ENCODE peak calls at places on chromosome 19, in nine cellular contexts. V, K, Q, C, T, H, S, M and W are unnamed samples.

GRCh38 chr19:44684892-44685847 is 13.8 kb upstream of the CEACAM16 start:
- DNase-seq in V (no peak), K (no peak), C (peak; percentile 84), Q (no peak), H (no peak), T (no peak), S (no peak), M (peak; percentile 94), W (no peak)

GRCh38 chr19:6414033-6414643 is 10.5 kb downstream of the KHSRP start:
- DNase-seq in S (no peak), M (no peak), H (no peak), C (no peak), Q (no peak), T (no peak), K (no peak), V (no peak), W (no peak)

GRCh38 chr19:50368649-50369570 is 3.5 kb upstream of the NAPSA start:
- DNase-seq in M (peak; percentile 92), K (peak; percentile 77), H (peak; percentile 90), Q (peak; percentile 86), T (peak; percentile 78), V (peak; percentile 86), S (peak; percentile 92), C (peak; percentile 79), W (peak; percentile 75)

GRCh38 chr19:47124937-47125668 is 5.5 kb upstream of the SAE1 start:
- DNase-seq in K (no peak), Q (no peak), H (no peak), T (no peak), S (no peak), M (peak; percentile 86), V (no peak), C (peak; percentile 73), W (no peak)

GRCh38 chr19:48629599-48630288 is 7.4 kb downstream of the DBP start:
- DNase-seq in S (peak; percentile 77), T (no peak), M (peak; percentile 78), C (no peak), Q (no peak), V (no peak), H (peak; percentile 94), K (no peak), W (no peak)

GRCh38 chr19:45403781-45404556 is 900 bp downstream of the PPP1R13L start:
- DNase-seq in H (peak; percentile 77), Q (peak; percentile 72), M (peak; percentile 39), V (no peak), T (no peak), K (no peak), S (no peak), C (peak; percentile 67), W (peak; percentile 62)

GRCh38 chr19:35040826-35041547 is 534 bp upstream of the HPN start:
- DNase-seq in Q (peak; percentile 86), V (peak; percentile 83), T (no peak), M (peak; percentile 48), H (peak; percentile 74), S (peak; percentile 89), C (no peak), K (peak; percentile 89), W (peak; percentile 27)

GRCh38 chr19:41226053-41226873 is 7.2 kb downstream of the AXL start:
- DNase-seq in M (peak; percentile 92), K (peak; percentile 47), C (peak; percentile 30), V (peak; percentile 43), H (peak; percentile 84), T (no peak), Q (peak; percentile 31), S (peak; percentile 92), W (peak; percentile 26)

GRCh38 chr19:54850930-54851329 is 687 bp downstream of the KIR3DL2 start:
- DNase-seq in V (no peak), K (no peak), Q (no peak), M (no peak), T (no peak), S (no peak), H (no peak), C (no peak), W (no peak)

GRCh38 chr19:57563547-57563946 is 3.9 kb upstream of the ZNF550 start:
- DNase-seq in V (no peak), T (no peak), M (no peak), Q (no peak), S (no peak), K (no peak), H (no peak), C (no peak), W (no peak)

GRCh38 chr19:39587496-39587895 is 14.8 kb upstream of the LGALS13 start:
- DNase-seq in K (no peak), C (peak; percentile 35), S (no peak), H (no peak), T (no peak), M (no peak), V (no peak), Q (no peak), W (no peak)
- TF ChIP-seq CTCF in K (no peak), C (no peak), S (no peak), H (no peak), T (no peak), M (no peak), V (no peak), Q (no peak), W (no peak)

GRCh38 chr19:42370667-42371066 is 19.4 kb downstream of the CNFN start:
- DNase-seq in T (no peak), M (no peak), C (no peak), H (no peak), V (no peak), S (no peak), K (no peak), Q (no peak), W (no peak)

GRCh38 chr19:42369433-42370067 is 20.5 kb downstream of the CNFN start:
- DNase-seq in H (no peak), T (no peak), Q (no peak), S (no peak), K (no peak), V (no peak), M (no peak), C (no peak), W (no peak)

GRCh38 chr19:42368360-42368759 is 21.7 kb downstream of the CNFN start:
- DNase-seq in H (no peak), S (no peak), K (no peak), C (no peak), Q (no peak), V (no peak), T (no peak), M (no peak), W (no peak)

GRCh38 chr19:42368765-42369164 is 21.3 kb downstream of the CNFN start:
- DNase-seq in Q (no peak), S (no peak), C (no peak), H (no peak), M (no peak), T (no peak), K (no peak), V (no peak), W (no peak)

DNA sequence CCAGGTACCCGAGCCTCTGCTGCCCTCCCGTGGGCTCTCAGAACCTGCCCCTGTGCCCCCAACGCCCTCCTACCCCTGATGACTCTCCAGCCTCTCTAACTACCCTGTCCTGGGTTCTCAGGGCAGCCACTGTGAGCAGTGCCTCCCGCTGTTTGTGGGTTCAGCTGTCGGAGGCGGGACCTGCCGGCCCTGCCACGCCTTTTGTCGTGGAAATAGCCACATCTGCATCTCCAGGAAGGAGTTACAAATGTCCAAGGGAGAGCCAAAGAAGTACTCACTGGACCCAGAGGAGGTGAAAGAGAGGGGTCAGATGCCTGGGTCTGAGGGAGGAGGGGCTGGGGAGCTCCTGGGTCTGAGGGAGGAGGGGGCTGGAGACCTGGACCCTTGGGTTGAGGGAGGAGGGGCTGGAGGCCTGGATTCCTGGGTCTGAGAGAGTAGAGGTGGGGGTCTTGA is 20.0 kb downstream of the CNFN start:
- DNase-seq in Q (no peak), C (no peak), T (no peak), K (no peak), M (no peak), S (no peak), H (no peak), V (no peak), W (no peak)
- TF ChIP-seq CTCF in Q (no peak), C (no peak), T (no peak), K (no peak), M (no peak), S (no peak), H (no peak), V (no peak), W (no peak)

GRCh38 chr19:9883764-9884163 is 48.6 kb downstream of the PIN1 start:
- DNase-seq in M (no peak), S (no peak), H (no peak), C (no peak), Q (no peak), T (no peak), V (no peak), K (no peak), W (no peak)

GRCh38 chr19:9881720-9882119 is 46.6 kb downstream of the PIN1 start:
- DNase-seq in S (no peak), K (no peak), Q (no peak), M (no peak), V (no peak), C (peak; percentile 81), H (no peak), T (no peak), W (no peak)

GRCh38 chr19:9883231-9883758 is 48.2 kb downstream of the PIN1 start:
- DNase-seq in H (no peak), C (peak; percentile 46), M (no peak), K (no peak), V (no peak), T (no peak), Q (no peak), S (no peak), W (no peak)

GRCh38 chr19:9885077-9885552 is 50.0 kb downstream of the PIN1 start:
- DNase-seq in K (no peak), M (peak; percentile 53), V (peak; percentile 53), T (no peak), H (no peak), Q (no peak), C (no peak), S (no peak), W (no peak)
- TF ChIP-seq CTCF in K (no peak), M (peak; percentile 58), V (peak; percentile 60), T (no peak), H (no peak), Q (no peak), C (no peak), S (no peak), W (no peak)

GRCh38 chr19:7820588-7820987 is 9.4 kb upstream of the EVI5L start:
- DNase-seq in T (no peak), S (no peak), K (no peak), C (no peak), M (no peak), H (no peak), V (no peak), Q (no peak), W (no peak)

GRCh38 chr19:7823902-7824301 is 6.1 kb upstream of the EVI5L start:
- DNase-seq in K (no peak), V (no peak), M (no peak), H (no peak), Q (no peak), T (no peak), S (no peak), C (no peak), W (no peak)

GRCh38 chr19:7819337-7819736 is 10.7 kb upstream of the EVI5L start:
- DNase-seq in S (no peak), T (peak; percentile 86), C (no peak), K (no peak), V (no peak), H (no peak), Q (no peak), M (no peak), W (no peak)

GRCh38 chr19:7818806-7819205 is 11.2 kb upstream of the EVI5L start:
- DNase-seq in V (no peak), H (no peak), K (no peak), T (no peak), C (no peak), M (no peak), S (no peak), Q (no peak), W (no peak)

GRCh38 chr19:7822910-7823515 is 7.0 kb upstream of the EVI5L start:
- DNase-seq in K (no peak), Q (no peak), H (no peak), M (no peak), S (no peak), V (no peak), T (no peak), C (no peak), W (no peak)
- TF ChIP-seq CTCF in K (no peak), Q (no peak), H (no peak), M (no peak), S (no peak), V (no peak), T (no peak), C (no peak), W (no peak)